ENCODE peak calls at places on chromosome 5, in five cellular contexts. L is AG04449, N is astrocyte of the spinal cord, I is fibroblast of the aortic adventitia, A is foreskin fibroblast. U is an unnamed sample.

GRCh38 chr5:172918421-172919371 is 40.5 kb upstream of the RPL26L1 start:
- DNase-seq in L (no peak), N (no peak), I (no peak), A (no peak), U (no peak)

GRCh38 chr5:173288632-173289031 is 39.6 kb downstream of the STC2 start:
- DNase-seq in L (no peak), N (no peak), I (no peak), A (no peak), U (no peak)

GRCh38 chr5:158819840-158820620 is 279.7 kb downstream of the EBF1 start:
- DNase-seq in L (no peak), N (peak), I (peak), A (peak), U (peak)

GRCh38 chr5:64939772-64940510 is 171.2 kb downstream of the CWC27 start:
- DNase-seq in L (no peak), N (peak), I (peak), A (peak), U (peak)

GRCh38 chr5:116452774-116453368 is 121.8 kb downstream of the SEMA6A start:
- DNase-seq in L (no peak), N (no peak), I (no peak), A (no peak), U (no peak)

GRCh38 chr5:94618029-94618492 is 343 bp downstream of the KIAA0825 start:
- DNase-seq in L (peak), N (peak), I (peak), A (peak), U (peak)

GRCh38 chr5:75363726-75364495 is 26.9 kb downstream of the HMGCR start:
- DNase-seq in L (no peak), N (no peak), I (peak), A (no peak), U (peak)

GRCh38 chr5:54905246-54905770 is 80.1 kb downstream of the ESM1 start:
- DNase-seq in L (no peak), N (no peak), I (no peak), A (no peak), U (no peak)

GRCh38 chr5:74212336-74212735 is 428.2 kb downstream of the ENC1 start:
- DNase-seq in L (no peak), N (no peak), I (peak), A (no peak), U (peak)

GRCh38 chr5:72955143-72955767 is 586 bp upstream of the FCHO2 start:
- DNase-seq in L (no peak), N (no peak), I (no peak), A (peak), U (peak)

GRCh38 chr5:76403963-76404693 is 1.0 kb downstream of the IQGAP2 start:
- DNase-seq in L (no peak), N (no peak), I (no peak), A (no peak), U (peak)

GRCh38 chr5:76404694-76405306 is 1.7 kb downstream of the IQGAP2 start:
- DNase-seq in L (no peak), N (no peak), I (no peak), A (no peak), U (no peak)

GRCh38 chr5:76402880-76403712 is at the start of gene IQGAP2:
- DNase-seq in L (no peak), N (peak), I (peak), A (peak), U (peak)

GRCh38 chr5:76402251-76402879 is 720 bp upstream of the IQGAP2 start:
- DNase-seq in L (no peak), N (peak), I (no peak), A (no peak), U (peak)

GRCh38 chr5:76403713-76403962 is 553 bp downstream of the IQGAP2 start:
- DNase-seq in L (no peak), N (peak), I (no peak), A (no peak), U (peak)
- TF ChIP-seq CTCF in L (no peak), N (no peak), I (peak), A (no peak), U (peak)

DNA sequence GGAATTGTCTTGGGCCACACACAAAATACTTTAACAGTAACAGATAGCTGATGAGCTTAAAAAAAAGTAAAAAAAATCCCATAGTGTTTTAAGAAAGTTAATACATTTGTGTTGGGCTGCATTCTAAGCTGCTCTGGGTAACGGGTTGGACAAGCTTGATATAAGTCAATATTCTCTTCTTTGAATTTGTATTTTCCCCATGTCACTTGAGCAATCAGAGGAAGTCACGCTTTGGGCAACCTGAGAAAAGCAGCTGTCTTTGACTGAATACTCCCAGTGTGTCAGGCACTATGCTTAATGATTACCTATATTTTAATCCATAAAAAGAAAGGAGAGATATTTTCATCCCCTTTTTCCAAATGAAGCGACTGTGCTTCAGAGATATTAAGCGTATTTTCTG is 84.9 kb downstream of the ATP10B start:
- DNase-seq in L (no peak), N (no peak), I (no peak), A (no peak), U (no peak)
- H3K4me3 ChIP-seq in L (no peak), N (no peak), I (no peak), A (no peak), U (no peak)

GRCh38 chr5:176538505-176538806 is 1.3 kb upstream of the RNF44 start:
- DNase-seq in L (no peak), N (no peak), I (no peak), A (no peak), U (no peak)
- TF ChIP-seq CTCF in L (no peak), N (no peak), I (no peak), A (no peak), U (no peak)

GRCh38 chr5:96431376-96432244 is 1.4 kb downstream of the PCSK1 start:
- DNase-seq in L (no peak), N (peak), I (peak), A (peak), U (peak)

GRCh38 chr5:96434201-96434645 is 1.2 kb upstream of the PCSK1 start:
- DNase-seq in L (peak), N (peak), I (peak), A (peak), U (peak)

GRCh38 chr5:96427823-96428222 is 5.2 kb downstream of the PCSK1 start:
- DNase-seq in L (no peak), N (peak), I (peak), A (no peak), U (peak)

GRCh38 chr5:96432245-96433065 is 593 bp downstream of the PCSK1 start:
- DNase-seq in L (no peak), N (peak), I (no peak), A (no peak), U (peak)

DNA sequence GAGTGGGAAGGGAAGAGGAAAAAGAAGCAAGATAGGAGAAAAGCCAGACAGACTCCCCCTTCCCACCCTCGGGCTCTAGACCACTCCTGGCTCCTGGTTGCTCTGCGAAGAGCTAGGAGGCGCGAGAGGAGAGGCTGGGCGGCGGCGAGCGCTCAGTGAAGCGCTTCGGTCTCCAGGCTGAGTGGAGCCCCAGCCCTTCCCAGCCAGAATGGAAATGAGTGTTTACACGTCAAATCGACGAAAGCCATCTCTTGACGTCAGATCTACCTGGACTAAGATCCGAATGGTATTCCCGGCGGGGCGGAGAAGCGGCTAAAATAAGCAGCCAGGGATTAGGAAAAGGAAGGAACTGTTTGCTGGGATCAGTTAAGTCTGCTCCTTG is at the start of gene PCSK1:
- DNase-seq in L (no peak), N (no peak), I (no peak), A (no peak), U (no peak)
- H3K4me3 ChIP-seq in L (no peak), N (peak), I (no peak), A (no peak), U (no peak)

DNA sequence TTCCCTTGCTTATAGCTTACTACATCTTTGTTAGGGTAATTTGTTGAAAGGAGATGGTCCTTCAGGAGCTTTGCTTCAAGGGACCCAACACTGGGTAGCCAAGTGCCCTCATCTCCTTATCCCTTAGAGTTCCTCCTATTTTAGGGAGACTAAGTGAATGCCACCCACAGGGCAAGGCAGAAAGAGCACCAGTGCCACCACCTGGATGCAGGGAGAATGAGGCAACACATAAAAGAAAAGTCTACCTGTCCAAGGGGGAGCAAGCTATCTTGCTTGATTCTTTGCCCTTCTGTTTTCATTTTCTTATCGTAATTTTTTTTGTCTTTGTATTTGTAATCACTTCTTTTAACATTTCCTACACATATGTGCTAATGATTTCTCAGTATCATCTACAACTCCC is 205.5 kb downstream of the NPR3 start:
- DNase-seq in L (no peak), N (peak), I (peak), A (peak), U (peak)
- TF ChIP-seq CTCF in L (peak), N (peak), I (peak), A (peak), U (peak)

DNA sequence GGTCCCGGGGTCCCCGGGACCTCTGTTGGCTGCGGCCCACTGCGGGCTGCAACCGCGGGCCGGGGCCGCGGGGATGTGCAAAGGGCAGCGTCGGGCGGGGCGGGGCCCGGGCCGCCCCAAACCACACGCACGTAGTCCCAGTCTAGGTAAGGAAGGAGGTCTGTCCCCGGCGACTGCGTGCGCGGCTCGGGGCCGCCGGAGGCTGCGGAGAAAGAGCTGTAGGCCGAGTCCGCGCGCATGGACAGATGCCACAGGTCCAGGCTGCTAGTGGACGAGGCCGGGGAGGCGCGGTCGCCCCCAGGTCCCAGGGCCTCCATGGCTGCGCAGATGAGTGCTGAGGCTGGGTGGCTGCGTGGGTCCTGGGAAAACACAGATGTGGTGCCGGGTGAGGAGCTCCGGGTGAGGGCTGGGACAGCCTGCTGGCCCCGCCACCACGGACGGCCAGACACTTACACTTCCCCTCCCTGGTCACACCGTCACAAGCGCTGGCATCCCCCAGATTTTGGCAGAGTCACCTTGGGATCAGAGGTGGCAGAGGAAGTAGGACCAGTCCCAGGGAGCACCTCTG is 4.5 kb downstream of the SHROOM1 start:
- DNase-seq in L (no peak), N (no peak), I (no peak), A (no peak), U (no peak)
- H3K4me3 ChIP-seq in L (no peak), N (no peak), I (no peak), A (no peak), U (peak)

GRCh38 chr5:16551628-16552027 is 65.2 kb downstream of the RETREG1 start:
- DNase-seq in L (no peak), N (no peak), I (no peak), A (no peak), U (no peak)
- TF ChIP-seq CTCF in L (no peak), N (no peak), I (no peak), A (no peak), U (no peak)

GRCh38 chr5:155260798-155261197 is 247.2 kb downstream of the KIF4B start:
- DNase-seq in L (no peak), N (no peak), I (no peak), A (no peak), U (no peak)

GRCh38 chr5:155259648-155260047 is 246.1 kb downstream of the KIF4B start:
- DNase-seq in L (no peak), N (no peak), I (no peak), A (no peak), U (no peak)

GRCh38 chr5:155263381-155263780 is 249.8 kb downstream of the KIF4B start:
- DNase-seq in L (no peak), N (no peak), I (no peak), A (no peak), U (no peak)

GRCh38 chr5:155268770-155269425 is 255.3 kb downstream of the KIF4B start:
- DNase-seq in L (no peak), N (no peak), I (no peak), A (no peak), U (no peak)

DNA sequence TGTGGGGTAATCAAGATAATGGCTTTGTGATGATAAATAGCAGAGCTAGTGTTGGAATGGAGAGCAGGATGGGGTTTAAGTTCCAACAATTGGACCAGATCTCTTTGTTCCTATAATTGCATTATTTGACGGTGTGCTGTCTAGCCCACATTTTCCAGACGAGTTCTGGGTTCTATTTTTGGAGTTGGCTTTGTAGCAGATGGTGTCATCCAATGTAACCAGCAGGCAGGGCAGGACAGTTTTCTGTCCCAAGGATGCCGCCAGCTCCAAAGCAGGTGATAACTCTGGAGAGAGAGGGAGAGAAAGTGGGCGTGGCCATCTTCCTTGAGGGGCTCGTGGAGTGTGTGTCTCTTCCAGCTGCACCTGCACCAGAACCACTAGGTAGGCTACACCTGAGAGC is 251.3 kb downstream of the KIF4B start:
- DNase-seq in L (no peak), N (no peak), I (no peak), A (no peak), U (no peak)
- H3K4me3 ChIP-seq in L (no peak), N (no peak), I (no peak), A (no peak), U (no peak)